ENCODE peak calls at places on chromosomes 16 and 17, in eight cellular contexts. X is NCI-H146; H is heart right ventricle; Q is EH; N is thoracic aorta; O is effector CD4-positive, alpha-beta T cell; V is amniotic stem cell; J is AG09309. S is an unnamed sample.

GRCh38 chr16:22206847-22207714 is 1.0 kb downstream of the EEF2K start:
- DNase-seq in V (no peak), Q (peak; percentile 67), O (peak; percentile 39), J (no peak), N (peak; percentile 83), H (peak; percentile 89), X (peak; percentile 53), S (peak; percentile 63)

GRCh38 chr16:87016636-87017035 is 300.6 kb downstream of the C16orf95 start:
- DNase-seq in H (no peak), O (no peak), J (no peak), V (no peak), Q (no peak), N (no peak), X (no peak), S (no peak)

GRCh38 chr16:72291121-72291520 is 119.2 kb upstream of the PMFBP1 start:
- DNase-seq in O (no peak), H (no peak), V (no peak), Q (peak; percentile 93), J (peak; percentile 29), X (no peak), N (no peak), S (no peak)

GRCh38 chr17:77898521-77899434 is 59.7 kb upstream of the TNRC6C start:
- DNase-seq in N (no peak), V (no peak), H (no peak), Q (no peak), J (no peak), X (no peak), O (no peak), S (no peak)

GRCh38 chr16:86219655-86220445 is 290.5 kb upstream of the FOXF1 start:
- DNase-seq in V (no peak), Q (peak; percentile 78), N (no peak), O (no peak), X (no peak), H (no peak), J (peak; percentile 40), S (no peak)

GRCh38 chr16:57061084-57061905 is 31.1 kb upstream of the CPNE2 start:
- DNase-seq in O (no peak), V (peak; percentile 15), J (no peak), Q (peak; percentile 84), H (peak; percentile 74), N (peak; percentile 33), X (peak; percentile 82), S (peak; percentile 61)

GRCh38 chr17:59361916-59362810 is 30.7 kb downstream of the YPEL2 start:
- DNase-seq in N (no peak), Q (peak; percentile 97), J (peak; percentile 74), H (no peak), O (peak; percentile 22), X (peak; percentile 36), V (peak; percentile 66), S (peak; percentile 52)

GRCh38 chr16:66923247-66923851 is 2.0 kb downstream of the RRAD start:
- DNase-seq in H (peak; percentile 78), J (no peak), N (no peak), V (no peak), X (no peak), O (no peak), Q (no peak), S (no peak)

GRCh38 chr17:81251943-81252301 is 12.8 kb downstream of the NDUFAF8 start:
- DNase-seq in N (no peak), J (no peak), Q (no peak), V (no peak), H (no peak), X (peak; percentile 33), O (no peak), S (no peak)

GRCh38 chr17:10875984-10876555 is 38.2 kb upstream of the PIRT start:
- DNase-seq in Q (peak; percentile 15), X (peak; percentile 15), O (no peak), N (no peak), V (no peak), J (no peak), H (peak; percentile 21), S (peak; percentile 39)

GRCh38 chr17:80937501-80938356 is 53.9 kb upstream of the CHMP6 start:
- DNase-seq in J (no peak), X (no peak), O (no peak), N (no peak), Q (no peak), V (no peak), H (no peak), S (no peak)

GRCh38 chr16:19119564-19119963 is 5.8 kb downstream of the ITPRIPL2 start:
- DNase-seq in X (no peak), H (no peak), O (no peak), V (no peak), J (peak; percentile 82), Q (peak; percentile 88), N (no peak), S (peak; percentile 77)

GRCh38 chr16:81588326-81589081 is 143.9 kb downstream of the CMIP start:
- DNase-seq in X (no peak), H (no peak), J (no peak), V (no peak), O (no peak), N (no peak), Q (no peak), S (no peak)

GRCh38 chr17:78341559-78342437 is 18.1 kb downstream of the SOCS3 start:
- DNase-seq in H (peak; percentile 84), X (peak; percentile 51), N (no peak), Q (peak; percentile 85), O (no peak), V (peak; percentile 36), J (no peak), S (peak; percentile 72)

GRCh38 chr17:56601613-56602012 is 8.1 kb downstream of the NOG start:
- DNase-seq in H (no peak), N (no peak), Q (no peak), X (no peak), O (no peak), V (no peak), J (no peak), S (no peak)

GRCh38 chr16:69721441-69721957 is 4.9 kb downstream of the NQO1 start:
- DNase-seq in O (no peak), Q (no peak), N (no peak), H (no peak), V (no peak), X (no peak), J (no peak), S (no peak)

GRCh38 chr17:72378414-72379395 is 257.9 kb downstream of the SOX9 start:
- DNase-seq in O (no peak), J (no peak), V (no peak), H (no peak), N (no peak), X (peak; percentile 12), Q (no peak), S (no peak)

GRCh38 chr17:45641541-45641940 is 142.6 kb upstream of the CRHR1 start:
- DNase-seq in H (no peak), V (no peak), J (no peak), N (no peak), X (no peak), Q (no peak), O (no peak), S (no peak)

GRCh38 chr17:28334176-28334575 is 1.1 kb downstream of the IFT20 start:
- DNase-seq in J (no peak), H (no peak), X (no peak), N (no peak), V (no peak), Q (peak; percentile 33), O (no peak), S (no peak)